ENCODE peak calls at places on chromosomes 4 and X, in eight cellular contexts. A is fibroblast of lung; C is BJ; X is CD8-positive, alpha-beta T cell; J is fibroblast of the aortic adventitia; O is astrocyte of the cerebellum; G is epithelial cell of esophagus; S is fibroblast of mammary gland. Y is an unnamed sample.

GRCh38 chr4:181968371-181968770 is 274.8 kb upstream of the TENM3 start:
- DNase-seq in A (peak), S (peak), G (peak), X (no peak), J (peak), C (no peak), O (peak), Y (peak)

GRCh38 chr4:180751009-180751408 is 1492.2 kb upstream of the TENM3 start:
- DNase-seq in S (peak), C (no peak), O (peak), A (peak), X (no peak), J (no peak), G (peak), Y (no peak)

GRCh38 chrX:120144178-120144844 is 14.1 kb upstream of the RHOXF2 start:
- DNase-seq in O (no peak), G (no peak), A (peak), X (no peak), S (peak), J (no peak), C (no peak), Y (no peak)

GRCh38 chrX:21375795-21376069 is 1.5 kb downstream of the CNKSR2 start:
- DNase-seq in O (no peak), G (no peak), A (no peak), X (no peak), S (no peak), C (no peak), J (no peak), Y (no peak)

GRCh38 chr4:126213996-126214395 is 899.2 kb downstream of the FAT4 start:
- DNase-seq in X (no peak), A (no peak), G (peak), C (no peak), O (no peak), J (no peak), S (no peak), Y (no peak)

GRCh38 chr4:148052448-148052847 is 320.6 kb downstream of the ARHGAP10 start:
- DNase-seq in C (no peak), A (peak), G (no peak), X (no peak), O (no peak), S (no peak), J (no peak), Y (no peak)

GRCh38 chr4:112312610-112313239 is 15.6 kb downstream of the ALPK1 start:
- DNase-seq in C (no peak), X (no peak), O (no peak), S (no peak), J (no peak), G (no peak), A (no peak), Y (no peak)

GRCh38 chrX:37405954-37406353 is 56.8 kb downstream of the PRRG1 start:
- DNase-seq in C (no peak), A (peak), X (no peak), S (peak), J (peak), O (peak), G (no peak), Y (peak)

GRCh38 chr4:142091085-142091513 is 454.7 kb downstream of the IL15 start:
- DNase-seq in X (no peak), J (peak), S (peak), A (peak), O (peak), G (peak), C (peak), Y (peak)

GRCh38 chr4:1043658-1044468 is 32.4 kb downstream of the FGFRL1 start:
- DNase-seq in O (peak), G (peak), C (peak), J (peak), S (peak), X (no peak), A (peak), Y (peak)

GRCh38 chr4:146330392-146330791 is 116.1 kb downstream of the REELD1 start:
- DNase-seq in A (peak), C (no peak), S (peak), O (no peak), X (no peak), G (peak), J (peak), Y (no peak)

GRCh38 chrX:40154229-40154852 is 56.6 kb upstream of the BCOR start:
- DNase-seq in S (no peak), J (no peak), A (peak), O (no peak), X (no peak), G (no peak), C (no peak), Y (no peak)

GRCh38 chr4:5517372-5517771 is 191.0 kb downstream of the EVC2 start:
- DNase-seq in J (no peak), O (no peak), C (no peak), A (no peak), X (no peak), G (no peak), S (no peak), Y (no peak)

GRCh38 chr4:135604531-135604930 is 1402.9 kb upstream of the PABPC4L start:
- DNase-seq in S (no peak), J (no peak), X (no peak), O (no peak), G (no peak), A (no peak), C (no peak), Y (no peak)

GRCh38 chr4:186307916-186308315 is 41.9 kb downstream of the F11 start:
- DNase-seq in A (no peak), J (no peak), O (no peak), S (no peak), X (no peak), G (no peak), C (no peak), Y (no peak)

GRCh38 chr4:184756399-184756798 is 22.5 kb upstream of the CENPU start:
- DNase-seq in A (peak), C (no peak), S (peak), O (no peak), G (peak), J (peak), X (no peak), Y (no peak)

GRCh38 chr4:5524900-5525299 is 183.5 kb downstream of the EVC2 start:
- DNase-seq in G (no peak), A (peak), S (peak), O (peak), X (no peak), J (peak), C (peak), Y (peak)

DNA sequence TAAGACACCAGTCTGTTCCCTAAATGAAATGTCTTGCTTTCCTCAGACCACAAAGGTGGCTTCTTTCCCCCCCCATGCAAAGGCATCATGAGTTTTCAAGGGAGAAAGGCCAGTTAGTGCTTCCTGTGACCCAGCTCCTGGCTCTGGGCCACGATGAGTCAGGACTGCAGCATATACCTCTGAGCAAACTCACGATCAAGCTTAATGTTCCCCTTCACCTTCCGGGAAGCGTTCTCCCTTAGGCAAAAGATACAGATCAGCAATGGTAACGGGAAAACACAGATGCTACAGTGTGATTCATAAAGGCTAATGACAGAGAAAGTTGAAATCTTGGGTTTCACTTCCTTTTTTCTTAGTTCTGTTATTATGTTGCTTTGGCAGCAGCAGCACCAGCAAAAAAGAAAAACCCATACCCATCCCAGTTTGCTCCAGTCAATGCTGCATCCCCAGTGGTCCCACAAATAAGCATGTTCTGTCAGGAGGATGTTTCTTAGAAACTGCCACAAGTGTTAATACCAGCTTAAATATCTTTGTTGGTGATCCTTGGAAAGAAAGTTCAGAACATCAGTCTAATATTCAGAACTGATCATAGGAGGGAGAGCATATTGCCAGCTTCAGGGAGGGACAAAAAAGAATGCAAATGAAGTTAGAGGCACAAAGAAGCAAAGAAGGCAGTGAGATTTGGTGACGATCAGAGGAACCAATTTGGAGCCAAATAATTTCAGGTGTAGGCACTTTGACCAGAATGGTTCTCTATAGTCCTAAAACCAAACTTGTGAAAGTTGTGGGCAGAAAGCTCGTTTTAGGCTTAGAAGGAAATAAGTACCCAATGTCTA is 41.2 kb downstream of the LONRF3 start:
- DNase-seq in O (peak), G (peak), C (peak), A (peak), X (no peak), J (peak), S (peak), Y (peak)
- H3K4me3 ChIP-seq in O (no peak), G (no peak), C (no peak), A (no peak), X (no peak), J (no peak), S (no peak), Y (no peak)

GRCh38 chr4:140743194-140743931 is 12.8 kb downstream of the TBC1D9 start:
- DNase-seq in C (no peak), S (peak), G (peak), J (no peak), X (no peak), A (no peak), O (no peak), Y (no peak)
- TF ChIP-seq CTCF in C (peak), S (peak), G (peak), J (peak), X (no peak), A (no peak), O (peak), Y (no peak)

DNA sequence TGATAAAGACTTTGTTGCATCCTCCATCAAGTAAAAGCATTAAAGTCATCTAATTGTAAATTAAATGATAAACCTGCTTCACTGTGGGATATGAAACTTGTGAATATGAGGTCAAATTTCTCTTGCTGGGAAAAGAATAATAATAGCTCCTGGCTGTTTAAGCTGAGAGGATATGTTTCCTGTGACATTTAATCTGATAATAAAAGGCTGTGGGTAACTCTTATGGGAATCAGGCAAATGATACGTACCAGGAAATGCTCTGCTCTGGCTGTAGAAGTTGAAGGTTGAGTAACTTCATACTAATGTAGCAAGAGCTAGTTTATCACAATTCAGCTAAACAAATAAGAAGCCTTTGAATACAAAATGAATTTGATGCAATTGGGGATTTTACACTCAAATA is 574.6 kb downstream of the RAPGEF2 start:
- DNase-seq in X (no peak), O (no peak), S (no peak), J (no peak), A (no peak), C (no peak), G (peak), Y (no peak)
- H3K4me3 ChIP-seq in X (no peak), O (no peak), S (no peak), J (no peak), A (no peak), C (no peak), G (no peak), Y (no peak)

DNA sequence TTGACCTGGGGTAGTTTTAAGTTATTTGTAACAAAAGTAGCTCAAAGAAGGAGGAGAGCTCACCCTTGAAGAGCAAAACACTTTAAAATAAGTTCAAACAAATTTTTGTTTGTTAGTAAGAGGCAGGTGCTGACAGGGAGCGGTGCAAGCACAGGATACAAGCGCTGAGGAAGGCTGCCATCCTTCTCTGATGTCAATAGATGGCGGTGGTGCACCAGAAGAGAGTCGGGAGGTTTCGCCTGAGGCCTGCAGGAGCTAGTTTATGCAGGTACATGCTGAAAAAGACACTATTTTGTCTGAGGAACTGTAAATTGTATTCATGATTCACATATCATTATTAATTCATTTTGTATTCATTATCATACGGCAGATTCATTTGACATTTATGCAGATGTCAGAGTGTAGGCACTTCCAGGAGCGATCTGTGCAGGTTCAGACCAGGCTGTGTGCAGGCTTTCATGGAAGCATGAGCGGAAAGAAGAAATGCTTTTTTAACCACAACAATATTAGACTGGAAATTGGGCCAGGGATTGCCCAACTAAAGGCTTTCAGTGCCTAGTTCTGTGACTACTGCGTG is 823.9 kb downstream of the STIM2 start:
- DNase-seq in O (peak), X (no peak), A (peak), S (peak), J (peak), G (peak), C (no peak), Y (no peak)
- TF ChIP-seq CTCF in O (peak), X (no peak), A (peak), S (peak), J (peak), G (peak), C (peak), Y (peak)

DNA sequence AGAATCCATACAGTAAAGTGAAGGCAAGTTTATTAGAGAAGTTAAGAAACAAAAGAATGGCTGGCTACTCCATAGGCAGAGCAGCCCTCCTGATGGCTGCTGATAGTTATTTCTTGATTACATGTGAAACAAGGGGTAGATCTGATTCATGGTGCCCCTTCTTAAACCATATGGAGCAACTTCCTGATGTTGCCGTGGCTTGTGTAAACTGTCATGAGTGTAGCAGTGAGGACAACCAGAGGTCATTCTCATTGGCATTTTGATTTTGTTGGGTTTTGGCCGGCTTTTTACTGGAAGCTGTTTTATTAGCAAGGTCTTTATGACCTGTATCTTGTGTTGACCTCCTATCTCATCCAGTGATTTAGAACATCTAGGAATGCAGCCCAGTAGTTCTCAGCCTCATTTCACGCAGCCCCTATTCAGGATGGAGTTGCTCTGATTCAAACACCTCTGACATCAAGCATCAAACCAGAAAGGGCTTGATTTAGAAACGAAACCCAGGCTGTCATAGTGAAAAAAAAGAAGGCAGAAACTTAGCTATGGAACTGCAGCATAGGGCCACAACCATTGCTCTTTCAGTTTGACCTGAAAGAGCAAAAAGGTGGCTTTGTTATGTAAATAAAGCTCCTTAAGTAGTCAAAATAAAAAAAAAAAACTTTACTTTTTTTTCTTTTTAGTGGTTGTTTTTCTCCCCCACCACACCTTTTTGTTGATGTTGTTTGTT is 37.8 kb downstream of the SPCS3 start:
- DNase-seq in A (peak), G (no peak), X (no peak), C (no peak), S (peak), J (no peak), O (no peak), Y (no peak)
- H3K4me3 ChIP-seq in A (no peak), G (no peak), X (no peak), C (no peak), S (no peak), J (no peak), O (no peak), Y (no peak)

GRCh38 chr4:94533405-94534223 is 81.9 kb downstream of the PDLIM5 start:
- DNase-seq in J (no peak), X (no peak), O (no peak), A (no peak), S (no peak), C (no peak), G (peak), Y (no peak)
- TF ChIP-seq CTCF in J (no peak), X (no peak), O (no peak), A (no peak), S (no peak), C (no peak), G (no peak), Y (no peak)

GRCh38 chr4:139819082-139819481 is 153.5 kb downstream of the MGST2 start:
- DNase-seq in O (no peak), S (no peak), X (no peak), G (no peak), A (no peak), J (no peak), C (no peak), Y (no peak)

GRCh38 chr4:139814285-139815015 is 148.8 kb downstream of the MGST2 start:
- DNase-seq in J (peak), A (peak), C (peak), X (no peak), S (peak), O (no peak), G (peak), Y (no peak)

GRCh38 chr4:139816856-139817255 is 151.2 kb downstream of the MGST2 start:
- DNase-seq in J (no peak), X (no peak), C (no peak), S (no peak), O (no peak), G (no peak), A (no peak), Y (no peak)

GRCh38 chr4:139817657-139818452 is 152.2 kb downstream of the MGST2 start:
- DNase-seq in O (no peak), X (no peak), A (no peak), G (peak), C (no peak), J (peak), S (no peak), Y (no peak)

GRCh38 chr4:139815646-139816601 is 150.3 kb downstream of the MGST2 start:
- DNase-seq in C (peak), O (peak), X (no peak), G (peak), S (peak), A (peak), J (peak), Y (peak)
- H3K4me3 ChIP-seq in C (peak), O (peak), X (no peak), G (no peak), S (peak), A (peak), J (peak), Y (peak)

DNA sequence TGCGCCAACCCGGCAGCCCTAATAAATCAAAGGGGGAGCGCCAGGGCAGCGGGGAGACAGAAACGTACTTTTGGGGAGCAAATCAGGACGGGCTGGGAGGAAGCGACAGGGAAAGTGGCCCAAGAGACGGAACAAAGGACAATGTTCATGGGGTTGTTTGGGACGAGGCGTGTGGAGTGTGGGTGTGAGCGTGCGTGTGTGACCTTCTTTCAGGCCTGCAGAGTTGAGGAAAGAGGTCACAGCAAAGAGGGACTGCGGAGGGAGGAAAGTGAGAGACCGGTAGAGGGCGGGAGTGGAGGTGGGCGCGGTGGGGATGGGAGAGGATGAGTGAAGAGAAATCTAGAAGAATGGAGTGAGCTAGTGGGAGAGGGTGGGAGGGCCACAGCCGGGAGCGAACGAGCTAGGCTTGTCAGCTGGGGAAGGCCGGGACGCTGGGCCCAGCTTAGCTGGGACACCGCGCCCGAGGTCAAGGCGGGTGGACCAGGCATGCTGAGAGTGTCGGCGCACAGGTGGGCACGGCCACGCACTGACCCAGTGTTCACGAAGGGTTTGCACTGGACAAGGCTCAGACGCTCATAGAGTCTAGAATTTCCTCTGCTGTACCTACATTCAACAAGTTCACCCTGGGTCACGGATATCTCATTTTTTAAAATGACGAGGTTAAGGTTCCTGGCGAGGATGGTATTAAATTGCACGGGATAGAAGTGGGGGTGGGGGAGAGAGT is 14.7 kb upstream of the PITX2 start:
- DNase-seq in A (no peak), S (no peak), O (no peak), X (no peak), G (no peak), C (no peak), J (no peak), Y (no peak)
- TF ChIP-seq CTCF in A (no peak), S (peak), O (no peak), X (no peak), G (no peak), C (no peak), J (no peak), Y (peak)

GRCh38 chr4:95550566-95550965 is 1.8 kb upstream of the UNC5C start:
- DNase-seq in G (no peak), A (no peak), X (no peak), O (no peak), C (no peak), S (no peak), J (no peak), Y (no peak)

GRCh38 chr4:95548738-95549245 is at the start of gene UNC5C:
- DNase-seq in G (peak), C (no peak), S (no peak), O (peak), J (peak), X (no peak), A (peak), Y (no peak)

GRCh38 chr4:95551653-95552052 is 2.9 kb upstream of the UNC5C start:
- DNase-seq in O (no peak), C (no peak), X (no peak), A (no peak), S (no peak), G (no peak), J (no peak), Y (no peak)

GRCh38 chr4:95547708-95548471 is 883 bp downstream of the UNC5C start:
- DNase-seq in S (no peak), G (peak), J (peak), O (no peak), C (no peak), X (no peak), A (no peak), Y (no peak)

GRCh38 chr4:95549246-95550138 is 719 bp upstream of the UNC5C start:
- DNase-seq in A (peak), X (no peak), J (peak), G (peak), C (no peak), O (no peak), S (no peak), Y (no peak)
- H3K4me3 ChIP-seq in A (peak), X (peak), J (peak), G (peak), C (peak), O (peak), S (peak), Y (peak)

Y was measured in AG04449.